ENCODE peak calls at places on chromosome 17, in eight cellular contexts. Z, X, H, E, U, V, B and P are unnamed samples.

GRCh38 chr17:77306790-77307478 is 166.2 kb downstream of the SEC14L1 start:
- DNase-seq in E (no peak), Z (no peak), H (no peak), X (no peak), U (no peak), B (no peak), V (no peak), P (no peak)

GRCh38 chr17:7234100-7235012 is at the start of gene DVL2:
- DNase-seq in V (peak; percentile 97), Z (peak; percentile 78), B (peak; percentile 94), E (peak; percentile 85), X (peak; percentile 60), U (peak; percentile 96), H (peak; percentile 96), P (peak; percentile 61)

GRCh38 chr17:15966183-15966878 is 21.4 kb downstream of the ADORA2B start:
- DNase-seq in X (peak; percentile 41), B (no peak), H (no peak), V (no peak), U (no peak), E (no peak), Z (peak; percentile 38), P (no peak)

GRCh38 chr17:60169921-60170817 is 20.4 kb downstream of the CA4 start:
- DNase-seq in U (no peak), B (no peak), X (no peak), V (no peak), E (peak; percentile 41), H (no peak), Z (no peak), P (no peak)

GRCh38 chr17:8465381-8466158 is 29.9 kb downstream of the NDEL1 start:
- DNase-seq in E (no peak), B (no peak), X (no peak), U (no peak), Z (no peak), V (no peak), H (no peak), P (no peak)

GRCh38 chr17:73710095-73710592 is 65.9 kb upstream of the SDK2 start:
- DNase-seq in X (peak; percentile 82), Z (no peak), B (peak; percentile 69), H (peak; percentile 86), E (peak; percentile 53), V (peak; percentile 62), U (peak; percentile 78), P (peak; percentile 13)

GRCh38 chr17:15239471-15239870 is 25.7 kb downstream of the PMP22 start:
- DNase-seq in Z (no peak), X (no peak), U (no peak), H (no peak), B (no peak), E (no peak), V (no peak), P (no peak)

GRCh38 chr17:10156579-10157488 is 41.6 kb downstream of the GAS7 start:
- DNase-seq in H (no peak), B (peak; percentile 20), U (no peak), Z (no peak), V (peak; percentile 88), X (no peak), E (peak; percentile 72), P (no peak)

GRCh38 chr17:50218771-50219315 is 17.4 kb upstream of the COL1A1 start:
- DNase-seq in Z (no peak), X (no peak), H (no peak), V (no peak), U (no peak), B (no peak), E (no peak), P (no peak)

GRCh38 chr17:41518031-41518430 is 659 bp downstream of the KRT15 start:
- DNase-seq in E (no peak), U (no peak), H (no peak), Z (no peak), X (no peak), V (no peak), B (no peak), P (no peak)

GRCh38 chr17:68161644-68162428 is 86.0 kb upstream of the AMZ2 start:
- DNase-seq in Z (no peak), V (no peak), E (no peak), U (peak; percentile 40), X (no peak), H (no peak), B (no peak), P (no peak)

GRCh38 chr17:29590261-29590978 is 972 bp upstream of the GIT1 start:
- DNase-seq in E (peak; percentile 32), X (no peak), B (no peak), Z (no peak), U (no peak), H (no peak), V (no peak), P (no peak)

GRCh38 chr17:68461589-68461988 is 4.3 kb upstream of the WIPI1 start:
- DNase-seq in V (no peak), H (no peak), U (no peak), Z (peak; percentile 33), X (peak; percentile 48), E (no peak), B (no peak), P (no peak)

GRCh38 chr17:68089881-68090280 is 54.3 kb downstream of the KPNA2 start:
- DNase-seq in H (peak; percentile 90), V (peak; percentile 64), Z (peak; percentile 31), X (peak; percentile 47), B (no peak), E (peak; percentile 66), U (no peak), P (peak; percentile 19)

GRCh38 chr17:8322078-8322477 is 12.0 kb downstream of the ARHGEF15 start:
- DNase-seq in H (no peak), X (no peak), U (no peak), E (no peak), B (no peak), V (no peak), Z (no peak), P (no peak)

GRCh38 chr17:81040791-81041337 is 5.9 kb downstream of the BAIAP2 start:
- DNase-seq in H (peak; percentile 48), E (peak; percentile 51), Z (no peak), B (no peak), U (no peak), V (no peak), X (no peak), P (no peak)

GRCh38 chr17:10186771-10187425 is 11.5 kb downstream of the GAS7 start:
- DNase-seq in V (no peak), X (no peak), B (no peak), H (no peak), U (no peak), E (no peak), Z (no peak), P (no peak)

GRCh38 chr17:79008666-79009387 is 737 bp downstream of the CANT1 start:
- DNase-seq in X (no peak), V (no peak), U (no peak), B (no peak), H (no peak), Z (no peak), E (no peak), P (no peak)

GRCh38 chr17:8552582-8553320 is 77.8 kb downstream of the MYH10 start:
- DNase-seq in U (no peak), B (no peak), H (no peak), X (no peak), V (no peak), E (no peak), Z (no peak), P (no peak)

GRCh38 chr17:57622886-57623433 is 122.1 kb downstream of the CCDC182 start:
- DNase-seq in Z (no peak), U (no peak), V (peak; percentile 45), H (no peak), E (peak; percentile 36), X (no peak), B (no peak), P (no peak)

GRCh38 chr17:63984651-63985386 is 12.1 kb upstream of the SCN4A start:
- DNase-seq in H (peak; percentile 36), B (peak; percentile 53), V (peak; percentile 80), U (no peak), X (peak; percentile 29), Z (no peak), E (peak; percentile 84), P (no peak)

GRCh38 chr17:62807812-62808575 is at the start of gene MARCHF10:
- DNase-seq in V (no peak), E (no peak), Z (peak; percentile 50), H (peak; percentile 58), B (peak; percentile 20), X (peak; percentile 84), U (no peak), P (peak; percentile 87)